ENCODE peak calls at places on chromosomes 2 and 18, in eight cellular contexts. One of them, this sample, is unnamed.

GRCh38 chr2:112055833-112056625 is 960 bp downstream of the TMEM87B start:
- DNase-seq in IMR-90: peak
- DNase-seq in heart left ventricle: peak
- DNase-seq in lower lobe of right lung: peak
- DNase-seq in ovary: peak
- DNase-seq in psoas muscle: peak
- DNase-seq in HFF-Myc: peak
- DNase-seq in choroid plexus epithelial cell: peak
- DNase-seq in this sample: no peak

GRCh38 chr2:113283704-113284284 is 5.1 kb upstream of the PAX8 start:
- DNase-seq in IMR-90: peak
- DNase-seq in heart left ventricle: no peak
- DNase-seq in lower lobe of right lung: peak
- DNase-seq in ovary: peak
- DNase-seq in psoas muscle: no peak
- DNase-seq in HFF-Myc: peak
- DNase-seq in choroid plexus epithelial cell: peak
- DNase-seq in this sample: no peak

GRCh38 chr2:158544998-158545397 is 88.2 kb downstream of the PKP4 start:
- DNase-seq in IMR-90: no peak
- DNase-seq in heart left ventricle: no peak
- DNase-seq in lower lobe of right lung: no peak
- DNase-seq in ovary: no peak
- DNase-seq in psoas muscle: no peak
- DNase-seq in HFF-Myc: no peak
- DNase-seq in choroid plexus epithelial cell: no peak
- DNase-seq in this sample: no peak

GRCh38 chr2:151334082-151334815 is 23.1 kb upstream of the TNFAIP6 start:
- DNase-seq in IMR-90: peak
- DNase-seq in heart left ventricle: no peak
- DNase-seq in lower lobe of right lung: no peak
- DNase-seq in ovary: no peak
- DNase-seq in psoas muscle: no peak
- DNase-seq in HFF-Myc: peak
- DNase-seq in choroid plexus epithelial cell: peak
- DNase-seq in this sample: no peak

GRCh38 chr2:73063472-73063871 is 8.0 kb downstream of the SFXN5 start:
- DNase-seq in IMR-90: no peak
- DNase-seq in heart left ventricle: no peak
- DNase-seq in lower lobe of right lung: no peak
- DNase-seq in ovary: no peak
- DNase-seq in psoas muscle: no peak
- DNase-seq in HFF-Myc: no peak
- DNase-seq in choroid plexus epithelial cell: no peak
- DNase-seq in this sample: no peak

GRCh38 chr2:15122915-15123314 is 438.2 kb downstream of the NBAS start:
- DNase-seq in IMR-90: peak
- DNase-seq in heart left ventricle: no peak
- DNase-seq in lower lobe of right lung: no peak
- DNase-seq in ovary: no peak
- DNase-seq in psoas muscle: no peak
- DNase-seq in HFF-Myc: no peak
- DNase-seq in choroid plexus epithelial cell: peak
- DNase-seq in this sample: no peak

GRCh38 chr2:200713704-200714064 is 98.0 kb upstream of the BZW1 start:
- DNase-seq in IMR-90: no peak
- DNase-seq in heart left ventricle: no peak
- DNase-seq in lower lobe of right lung: no peak
- DNase-seq in ovary: no peak
- DNase-seq in psoas muscle: no peak
- DNase-seq in HFF-Myc: no peak
- DNase-seq in choroid plexus epithelial cell: no peak
- DNase-seq in this sample: no peak

GRCh38 chr2:178188466-178188865 is 5.8 kb upstream of the OSBPL6 start:
- DNase-seq in IMR-90: peak
- DNase-seq in heart left ventricle: no peak
- DNase-seq in lower lobe of right lung: no peak
- DNase-seq in ovary: no peak
- DNase-seq in psoas muscle: no peak
- DNase-seq in HFF-Myc: no peak
- DNase-seq in choroid plexus epithelial cell: no peak
- DNase-seq in this sample: no peak

GRCh38 chr2:232336241-232336736 is 42.3 kb upstream of the ALPP start:
- DNase-seq in IMR-90: no peak
- DNase-seq in heart left ventricle: no peak
- DNase-seq in lower lobe of right lung: peak
- DNase-seq in ovary: peak
- DNase-seq in psoas muscle: peak
- DNase-seq in HFF-Myc: no peak
- DNase-seq in choroid plexus epithelial cell: no peak
- DNase-seq in this sample: no peak

GRCh38 chr2:174846941-174847938 is 83.0 kb upstream of the CHRNA1 start:
- DNase-seq in IMR-90: peak
- DNase-seq in heart left ventricle: peak
- DNase-seq in lower lobe of right lung: no peak
- DNase-seq in ovary: no peak
- DNase-seq in psoas muscle: no peak
- DNase-seq in HFF-Myc: peak
- DNase-seq in choroid plexus epithelial cell: peak
- DNase-seq in this sample: no peak
- TF ChIP-seq CTCF in IMR-90: no peak
- TF ChIP-seq CTCF in heart left ventricle: no peak
- TF ChIP-seq CTCF in lower lobe of right lung: no peak
- TF ChIP-seq CTCF in ovary: no peak
- TF ChIP-seq CTCF in psoas muscle: no peak
- TF ChIP-seq CTCF in HFF-Myc: no peak
- TF ChIP-seq CTCF in choroid plexus epithelial cell: no peak
- TF ChIP-seq CTCF in this sample: no peak

DNA sequence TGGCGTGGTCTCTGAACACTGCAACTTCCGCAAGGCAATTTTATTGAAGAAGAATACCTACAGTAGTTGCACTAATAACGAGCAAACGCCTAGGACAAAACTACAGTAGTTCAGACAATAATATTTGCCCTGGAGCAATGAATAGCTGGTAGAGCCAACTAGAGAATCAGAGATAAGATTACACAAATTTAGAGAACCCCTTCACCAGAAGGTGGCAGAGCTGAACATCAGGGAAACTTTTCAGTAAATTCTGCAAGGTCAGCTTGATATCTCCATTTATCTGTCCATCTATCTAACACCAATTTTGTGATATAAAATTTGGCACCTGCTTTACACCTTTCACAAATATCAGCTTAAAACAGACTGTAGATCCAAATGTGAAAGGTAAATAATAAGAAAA is 43.8 kb downstream of the CDH19 start:
- DNase-seq in IMR-90: no peak
- DNase-seq in heart left ventricle: no peak
- DNase-seq in lower lobe of right lung: no peak
- DNase-seq in ovary: no peak
- DNase-seq in psoas muscle: no peak
- DNase-seq in HFF-Myc: no peak
- DNase-seq in choroid plexus epithelial cell: peak
- DNase-seq in this sample: no peak
- TF ChIP-seq CTCF in IMR-90: no peak
- TF ChIP-seq CTCF in heart left ventricle: peak
- TF ChIP-seq CTCF in lower lobe of right lung: peak
- TF ChIP-seq CTCF in ovary: no peak
- TF ChIP-seq CTCF in psoas muscle: peak
- TF ChIP-seq CTCF in HFF-Myc: no peak
- TF ChIP-seq CTCF in choroid plexus epithelial cell: peak
- TF ChIP-seq CTCF in this sample: peak

GRCh38 chr2:57510704-57511103 is 535.9 kb upstream of the VRK2 start:
- DNase-seq in IMR-90: no peak
- DNase-seq in heart left ventricle: no peak
- DNase-seq in lower lobe of right lung: no peak
- DNase-seq in ovary: no peak
- DNase-seq in psoas muscle: no peak
- DNase-seq in HFF-Myc: no peak
- DNase-seq in choroid plexus epithelial cell: no peak
- DNase-seq in this sample: no peak
- TF ChIP-seq CTCF in IMR-90: no peak
- TF ChIP-seq CTCF in heart left ventricle: no peak
- TF ChIP-seq CTCF in lower lobe of right lung: no peak
- TF ChIP-seq CTCF in ovary: no peak
- TF ChIP-seq CTCF in psoas muscle: no peak
- TF ChIP-seq CTCF in HFF-Myc: no peak
- TF ChIP-seq CTCF in choroid plexus epithelial cell: peak
- TF ChIP-seq CTCF in this sample: no peak

GRCh38 chr2:187842978-187843847 is 289.0 kb upstream of the TFPI start:
- DNase-seq in IMR-90: peak
- DNase-seq in heart left ventricle: no peak
- DNase-seq in lower lobe of right lung: no peak
- DNase-seq in ovary: no peak
- DNase-seq in psoas muscle: no peak
- DNase-seq in HFF-Myc: peak
- DNase-seq in choroid plexus epithelial cell: peak
- DNase-seq in this sample: peak
- TF ChIP-seq CTCF in IMR-90: peak
- TF ChIP-seq CTCF in heart left ventricle: peak
- TF ChIP-seq CTCF in lower lobe of right lung: peak
- TF ChIP-seq CTCF in ovary: no peak
- TF ChIP-seq CTCF in psoas muscle: peak
- TF ChIP-seq CTCF in HFF-Myc: peak
- TF ChIP-seq CTCF in choroid plexus epithelial cell: peak
- TF ChIP-seq CTCF in this sample: peak

DNA sequence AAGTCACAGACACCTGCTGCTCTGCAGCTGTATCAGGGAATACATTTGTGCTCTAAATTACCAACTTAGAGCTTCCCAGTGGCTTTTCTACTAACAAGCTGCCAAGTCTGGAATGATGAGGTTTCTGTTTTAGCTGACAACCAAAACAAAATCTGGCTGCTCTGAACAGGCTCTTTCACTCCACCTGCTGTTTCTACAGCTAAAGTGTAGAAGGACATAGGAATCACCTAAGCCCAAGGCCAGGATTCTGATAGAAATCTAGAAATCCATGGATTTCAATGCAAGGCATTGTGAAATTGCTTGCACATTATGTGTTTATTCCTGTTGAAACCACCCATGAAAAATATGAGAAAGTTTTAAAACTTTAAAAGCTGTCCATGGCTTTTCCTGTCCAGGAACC is 201.2 kb downstream of the SUCLG1 start:
- DNase-seq in IMR-90: no peak
- DNase-seq in heart left ventricle: no peak
- DNase-seq in lower lobe of right lung: no peak
- DNase-seq in ovary: no peak
- DNase-seq in psoas muscle: no peak
- DNase-seq in HFF-Myc: no peak
- DNase-seq in choroid plexus epithelial cell: no peak
- DNase-seq in this sample: no peak
- TF ChIP-seq CTCF in IMR-90: no peak
- TF ChIP-seq CTCF in heart left ventricle: no peak
- TF ChIP-seq CTCF in lower lobe of right lung: no peak
- TF ChIP-seq CTCF in ovary: no peak
- TF ChIP-seq CTCF in psoas muscle: no peak
- TF ChIP-seq CTCF in HFF-Myc: no peak
- TF ChIP-seq CTCF in choroid plexus epithelial cell: no peak
- TF ChIP-seq CTCF in this sample: no peak

DNA sequence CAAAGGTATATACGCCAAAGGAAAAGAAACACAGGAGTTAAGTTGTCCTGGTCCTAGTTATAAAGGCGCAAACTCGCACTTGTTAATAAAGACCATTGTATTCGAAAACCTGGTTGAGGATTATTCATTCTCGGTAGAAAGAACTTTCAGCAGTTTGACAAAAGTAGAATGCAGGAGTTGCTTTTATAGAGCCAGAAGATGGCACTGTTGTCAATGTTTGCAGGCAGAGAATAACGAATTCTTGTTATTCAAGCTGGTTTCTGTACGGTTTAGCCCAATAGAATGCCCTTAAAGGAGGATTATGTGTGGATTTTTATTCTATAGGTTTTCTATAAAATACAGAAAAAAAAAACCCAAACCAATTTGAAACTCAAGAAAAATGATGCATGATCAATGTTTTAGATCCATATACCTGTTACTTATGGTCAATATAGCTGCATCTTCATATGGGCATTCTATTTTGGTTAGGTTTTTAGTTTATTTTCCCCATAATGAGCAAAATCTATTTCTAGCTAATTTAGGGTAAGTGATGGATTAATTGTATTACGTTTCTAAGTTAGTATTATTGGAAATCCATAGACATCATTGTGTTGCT is 510.3 kb downstream of the PLCL1 start:
- DNase-seq in IMR-90: peak
- DNase-seq in heart left ventricle: no peak
- DNase-seq in lower lobe of right lung: no peak
- DNase-seq in ovary: no peak
- DNase-seq in psoas muscle: no peak
- DNase-seq in HFF-Myc: peak
- DNase-seq in choroid plexus epithelial cell: peak
- DNase-seq in this sample: no peak
- TF ChIP-seq CTCF in IMR-90: peak
- TF ChIP-seq CTCF in heart left ventricle: peak
- TF ChIP-seq CTCF in lower lobe of right lung: peak
- TF ChIP-seq CTCF in ovary: no peak
- TF ChIP-seq CTCF in psoas muscle: peak
- TF ChIP-seq CTCF in HFF-Myc: peak
- TF ChIP-seq CTCF in choroid plexus epithelial cell: peak
- TF ChIP-seq CTCF in this sample: peak